ENCODE peak calls at places on chromosome 2, in four cellular contexts. One of them, this sample, is unnamed.
A peak's percentile ranks its signal among the peaks of the same experiment; 100 is the strongest.

GRCh38 chr2:9166579-9167392 is 39.8 kb upstream of the ASAP2 start:
- DNase-seq in Ammon's horn: no peak
- DNase-seq in GM18507: no peak
- DNase-seq in SW480: no peak
- DNase-seq in this sample: no peak

GRCh38 chr2:15557947-15558346 is 3.2 kb downstream of the NBAS start:
- DNase-seq in SW480: no peak
- DNase-seq in GM18507: no peak
- DNase-seq in Ammon's horn: no peak
- DNase-seq in this sample: no peak

GRCh38 chr2:216714412-216714775 is 19.0 kb upstream of the IGFBP5 start:
- DNase-seq in SW480: no peak
- DNase-seq in Ammon's horn: no peak
- DNase-seq in GM18507: no peak
- DNase-seq in this sample: no peak

GRCh38 chr2:1321297-1321696 is 92.0 kb upstream of the TPO start:
- DNase-seq in SW480: no peak
- DNase-seq in GM18507: no peak
- DNase-seq in Ammon's horn: peak; percentile 61
- DNase-seq in this sample: no peak

GRCh38 chr2:238864207-238865014 is 16.5 kb downstream of the TWIST2 start:
- DNase-seq in GM18507: no peak
- DNase-seq in Ammon's horn: no peak
- DNase-seq in SW480: peak; percentile 93
- DNase-seq in this sample: peak; percentile 55

GRCh38 chr2:103179800-103180199 is 418.0 kb downstream of the TMEM182 start:
- DNase-seq in SW480: no peak
- DNase-seq in GM18507: no peak
- DNase-seq in Ammon's horn: peak; percentile 69
- DNase-seq in this sample: no peak

GRCh38 chr2:147609301-147609700 is 235.5 kb upstream of the ACVR2A start:
- DNase-seq in GM18507: no peak
- DNase-seq in SW480: no peak
- DNase-seq in Ammon's horn: no peak
- DNase-seq in this sample: no peak

GRCh38 chr2:229408356-229408755 is 137.3 kb upstream of the PID1 start:
- DNase-seq in Ammon's horn: no peak
- DNase-seq in SW480: peak; percentile 78
- DNase-seq in GM18507: no peak
- DNase-seq in this sample: no peak

GRCh38 chr2:196277002-196277401 is 105.6 kb upstream of the STK17B start:
- DNase-seq in Ammon's horn: no peak
- DNase-seq in SW480: no peak
- DNase-seq in GM18507: peak; percentile 38
- DNase-seq in this sample: no peak